ENCODE peak calls at places on chromosomes 12 and 14, in ten cellular contexts. S, J, R, X, I, B, L, Y, G and A are unnamed samples.
A peak's percentile ranks its signal among the peaks of the same experiment; 100 is the strongest.

GRCh38 chr12:48024735-48025134 is 20.5 kb upstream of the COL2A1 start:
- DNase-seq in S (no peak), J (no peak), R (no peak), X (no peak), I (no peak), B (no peak), L (no peak), Y (no peak), G (no peak), A (no peak)

GRCh38 chr14:102510616-102511520 is 1.3 kb upstream of the ANKRD9 start:
- DNase-seq in S (peak; percentile 59), J (peak; percentile 56), R (no peak), X (peak; percentile 94), I (peak; percentile 39), B (peak; percentile 67), L (no peak), Y (no peak), G (peak; percentile 63), A (peak; percentile 98)

GRCh38 chr14:34722723-34723545 is 8.5 kb upstream of the CFL2 start:
- DNase-seq in S (peak; percentile 39), J (peak; percentile 39), R (no peak), X (peak; percentile 33), I (no peak), B (no peak), L (peak; percentile 73), Y (peak; percentile 61), G (no peak), A (peak; percentile 41)

GRCh38 chr12:15001733-15002471 is 29.1 kb downstream of the PDE6H start:
- DNase-seq in S (no peak), J (peak; percentile 13), R (peak; percentile 46), X (no peak), I (no peak), B (no peak), L (no peak), Y (no peak), G (peak; percentile 35), A (peak; percentile 76)

GRCh38 chr12:88896958-88897357 is 316.7 kb upstream of the KITLG start:
- DNase-seq in S (no peak), J (no peak), R (no peak), X (no peak), I (no peak), B (no peak), L (no peak), Y (no peak), G (no peak), A (no peak)

GRCh38 chr12:6284273-6284672 is 26.2 kb upstream of the PLEKHG6 start:
- DNase-seq in S (no peak), J (no peak), R (peak; percentile 44), X (no peak), I (no peak), B (no peak), L (no peak), Y (no peak), G (no peak), A (no peak)

GRCh38 chr14:80215756-80216581 is 4.7 kb upstream of the DIO2 start:
- DNase-seq in S (no peak), J (no peak), R (no peak), X (peak; percentile 30), I (no peak), B (no peak), L (peak; percentile 60), Y (no peak), G (no peak), A (peak; percentile 32)

GRCh38 chr12:92553389-92553788 is 149.4 kb upstream of the PLEKHG7 start:
- DNase-seq in S (no peak), J (no peak), R (no peak), X (no peak), I (no peak), B (no peak), L (no peak), Y (no peak), G (peak; percentile 46), A (no peak)

GRCh38 chr12:52776435-52776834 is 710 bp downstream of the KRT76 start:
- DNase-seq in S (no peak), J (no peak), R (no peak), X (no peak), I (no peak), B (no peak), L (no peak), Y (no peak), G (no peak), A (no peak)

GRCh38 chr12:48810817-48811453 is 7.4 kb upstream of the CACNB3 start:
- DNase-seq in S (no peak), J (no peak), R (no peak), X (no peak), I (no peak), B (no peak), L (no peak), Y (no peak), G (no peak), A (no peak)

GRCh38 chr12:52023976-52024688 is 17.4 kb downstream of the TAMALIN start:
- DNase-seq in S (no peak), J (no peak), R (no peak), X (no peak), I (no peak), B (no peak), L (no peak), Y (no peak), G (no peak), A (no peak)

GRCh38 chr12:51695241-51696010 is 104.4 kb downstream of the SCN8A start:
- DNase-seq in S (no peak), J (no peak), R (no peak), X (no peak), I (no peak), B (no peak), L (no peak), Y (no peak), G (no peak), A (no peak)

GRCh38 chr14:100589760-100590469 is 2.7 kb upstream of the BEGAIN start:
- DNase-seq in S (no peak), J (no peak), R (peak; percentile 13), X (no peak), I (no peak), B (no peak), L (no peak), Y (no peak), G (peak; percentile 17), A (no peak)

GRCh38 chr12:80208081-80208480 is 108.7 kb downstream of the OTOGL start:
- DNase-seq in S (no peak), J (no peak), R (no peak), X (no peak), I (no peak), B (no peak), L (no peak), Y (no peak), G (no peak), A (no peak)

GRCh38 chr12:91877022-91877421 is 268.6 kb downstream of the BTG1 start:
- DNase-seq in S (no peak), J (no peak), R (peak; percentile 62), X (peak; percentile 43), I (peak; percentile 80), B (no peak), L (peak; percentile 36), Y (no peak), G (peak; percentile 76), A (no peak)

GRCh38 chr12:40226652-40227051 is 1.9 kb downstream of the LRRK2 start:
- DNase-seq in S (no peak), J (no peak), R (no peak), X (no peak), I (no peak), B (no peak), L (peak; percentile 67), Y (no peak), G (peak; percentile 43), A (no peak)

GRCh38 chr12:29893002-29893401 is 109.3 kb upstream of the TMTC1 start:
- DNase-seq in S (no peak), J (no peak), R (no peak), X (no peak), I (no peak), B (no peak), L (no peak), Y (no peak), G (no peak), A (no peak)

GRCh38 chr14:74586681-74587362 is 25.2 kb downstream of the LTBP2 start:
- DNase-seq in S (no peak), J (no peak), R (no peak), X (no peak), I (no peak), B (no peak), L (no peak), Y (no peak), G (no peak), A (no peak)
- TF ChIP-seq CTCF in S (no peak), J (no peak), R (no peak), X (no peak), I (no peak), B (no peak), L (no peak), Y (no peak), G (no peak), A (no peak)

DNA sequence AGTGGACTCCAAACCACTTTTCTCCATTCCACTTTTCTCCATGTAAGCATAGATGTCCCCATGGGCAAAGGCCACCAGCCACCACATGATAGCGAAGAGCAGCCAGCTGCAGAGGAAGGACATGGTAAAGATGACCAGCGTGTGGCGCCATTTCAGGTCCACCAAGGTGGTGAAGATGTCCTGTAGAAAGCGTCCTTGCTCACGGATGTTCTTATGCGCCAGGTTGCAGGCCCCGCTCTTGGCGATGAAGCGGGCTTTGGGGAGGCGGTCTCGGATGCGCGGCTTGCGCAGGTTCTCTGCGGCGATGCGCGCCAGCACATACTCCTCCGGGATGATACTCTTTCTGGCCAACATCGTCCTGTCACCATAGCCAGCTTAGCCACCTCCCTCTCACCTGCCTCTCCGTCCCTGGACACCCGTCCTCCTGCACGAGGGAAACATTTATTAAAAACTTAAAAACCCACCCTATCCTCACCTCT is 1.2 kb downstream of the KCNJ8 start:
- DNase-seq in S (peak; percentile 36), J (peak; percentile 31), R (peak; percentile 49), X (peak; percentile 25), I (no peak), B (peak; percentile 19), L (peak; percentile 25), Y (peak; percentile 3), G (peak; percentile 50), A (peak; percentile 93)
- TF ChIP-seq CTCF in S (peak; percentile 55), J (peak; percentile 24), R (peak; percentile 26), X (no peak), I (no peak), B (peak; percentile 57), L (peak; percentile 15), Y (no peak), G (no peak), A (peak; percentile 67)

DNA sequence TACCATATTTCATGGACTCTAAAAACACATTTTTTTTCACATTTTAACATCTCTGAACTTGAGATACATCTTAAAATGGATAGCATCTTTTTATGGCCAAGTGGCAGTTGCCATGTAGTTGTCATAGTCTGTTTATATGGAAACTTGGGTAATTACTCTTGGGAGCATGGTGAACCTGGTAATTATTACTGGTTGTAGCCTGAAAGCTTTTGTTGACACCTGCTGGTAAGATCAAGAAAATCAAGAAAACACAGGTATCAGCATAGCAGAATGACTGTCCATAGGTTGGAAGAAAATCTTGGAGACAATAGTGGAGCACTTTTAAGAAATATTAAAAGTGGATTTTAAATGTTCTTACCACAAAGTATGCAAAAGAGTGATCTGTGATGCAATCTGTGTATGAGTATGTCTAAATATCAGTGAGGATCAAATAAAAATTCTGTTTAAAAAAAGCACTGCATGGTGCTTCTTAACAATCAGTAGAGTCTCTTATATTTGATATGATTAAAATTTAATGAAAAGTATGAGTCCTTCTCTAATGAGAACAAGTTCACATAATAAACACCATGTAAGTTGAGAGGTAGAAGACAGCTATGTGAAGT is 44.2 kb downstream of the TTC8 start:
- DNase-seq in S (no peak), J (no peak), R (no peak), X (no peak), I (no peak), B (no peak), L (no peak), Y (peak; percentile 24), G (no peak), A (no peak)
- TF ChIP-seq CTCF in S (peak; percentile 54), J (no peak), R (peak; percentile 22), X (no peak), I (peak; percentile 43), B (peak; percentile 50), L (peak; percentile 14), Y (peak; percentile 59), G (no peak), A (peak; percentile 61)

GRCh38 chr12:69708649-69709048 is 9.5 kb upstream of the BEST3 start:
- DNase-seq in S (no peak), J (no peak), R (no peak), X (no peak), I (no peak), B (no peak), L (no peak), Y (no peak), G (no peak), A (no peak)
- TF ChIP-seq CTCF in S (peak; percentile 53), J (peak; percentile 50), R (no peak), X (no peak), I (peak; percentile 15), B (peak; percentile 40), L (no peak), Y (no peak), G (no peak), A (peak; percentile 42)